ENCODE peak calls at places on chromosomes 7 and 10, in six cellular contexts. X is memory B cell; G is fibroblast of lung; E is stimulated activated CD4-positive, alpha-beta T cell treated with anti-CD3 and anti-CD28 coated beads, Interleukin-2, amount 100 ng/mL, for 48 hours; N is SHP77 treated with DMSO at 0.1 percent for 48 hours; Q is nucleus accumbens. U is an unnamed sample.

GRCh38 chr7:47617131-47617530 is 35.2 kb upstream of the TNS3 start:
- DNase-seq in E (no peak), N (no peak), Q (no peak), G (no peak), X (no peak), U (no peak)

GRCh38 chr10:24034571-24034970 is 174.4 kb upstream of the KIAA1217 start:
- DNase-seq in N (no peak), X (no peak), E (no peak), Q (no peak), G (no peak), U (no peak)

GRCh38 chr10:72337039-72337629 is 17.6 kb downstream of the DNAJB12 start:
- DNase-seq in E (peak), N (no peak), G (peak), X (peak), Q (peak), U (peak)

GRCh38 chr10:23191764-23192395 is at the start of gene PTF1A:
- DNase-seq in E (no peak), X (no peak), G (no peak), N (no peak), Q (no peak), U (no peak)

GRCh38 chr7:22361795-22362194 is 4.8 kb upstream of the RAPGEF5 start:
- DNase-seq in Q (no peak), N (peak), E (no peak), G (peak), X (no peak), U (peak)

GRCh38 chr7:130959743-130960207 is 225.8 kb upstream of the KLF14 start:
- DNase-seq in N (no peak), Q (no peak), G (peak), E (no peak), X (no peak), U (no peak)

GRCh38 chr7:36154255-36155212 is 1.5 kb downstream of the EEPD1 start:
- DNase-seq in Q (peak), N (no peak), G (no peak), E (no peak), X (no peak), U (no peak)

GRCh38 chr7:147145194-147145593 is 1028.6 kb downstream of the CNTNAP2 start:
- DNase-seq in X (no peak), N (no peak), E (no peak), G (no peak), Q (no peak), U (no peak)

GRCh38 chr7:2542924-2543871 is 12.1 kb downstream of the BRAT1 start:
- DNase-seq in X (no peak), G (no peak), Q (no peak), N (no peak), E (no peak), U (no peak)

GRCh38 chr10:132464256-132465192 is 67.5 kb downstream of the PWWP2B start:
- DNase-seq in N (no peak), Q (peak), G (no peak), X (no peak), E (no peak), U (no peak)

GRCh38 chr7:92837214-92837749 is 909 bp upstream of the CDK6 start:
- DNase-seq in N (no peak), G (peak), E (no peak), Q (no peak), X (no peak), U (peak)

GRCh38 chr10:49614242-49615198 is 683 bp downstream of the CHAT start:
- DNase-seq in N (no peak), Q (no peak), X (no peak), E (no peak), G (no peak), U (no peak)

GRCh38 chr10:123603130-123603529 is 63.0 kb upstream of the GPR26 start:
- DNase-seq in G (no peak), E (no peak), Q (no peak), X (no peak), N (no peak), U (no peak)

GRCh38 chr7:39741942-39742623 is 118.7 kb downstream of the RALA start:
- DNase-seq in E (peak), N (no peak), X (peak), Q (no peak), G (peak), U (no peak)

GRCh38 chr10:42933454-42934340 is 143.2 kb upstream of the RET start:
- DNase-seq in X (no peak), N (peak), E (no peak), Q (no peak), G (peak), U (peak)

GRCh38 chr10:63717089-63717715 is 196.0 kb downstream of the REEP3 start:
- DNase-seq in E (no peak), N (no peak), X (no peak), G (no peak), Q (no peak), U (no peak)

GRCh38 chr10:133324198-133324792 is 12.4 kb downstream of the CALY start:
- DNase-seq in E (peak), G (peak), X (no peak), Q (peak), N (peak), U (peak)

GRCh38 chr10:34811968-34812514 is 3.1 kb downstream of the PARD3 start:
- DNase-seq in N (no peak), G (peak), E (no peak), Q (no peak), X (no peak), U (no peak)

GRCh38 chr7:25858562-25859411 is 293.2 kb upstream of the NFE2L3 start:
- DNase-seq in X (no peak), N (no peak), Q (no peak), E (no peak), G (no peak), U (no peak)

GRCh38 chr7:27994639-27995038 is 186.0 kb downstream of the JAZF1 start:
- DNase-seq in Q (no peak), G (peak), E (no peak), N (peak), X (no peak), U (peak)

GRCh38 chr7:81753392-81753791 is 16.5 kb downstream of the HGF start:
- DNase-seq in G (no peak), X (no peak), E (no peak), N (no peak), Q (no peak), U (no peak)

GRCh38 chr10:43679509-43679908 is 30.8 kb upstream of the ZNF32 start:
- DNase-seq in X (no peak), E (no peak), N (no peak), G (peak), Q (peak), U (no peak)

GRCh38 chr7:50610521-50611277 is 45.5 kb upstream of the DDC start:
- DNase-seq in N (no peak), Q (no peak), E (no peak), G (peak), X (no peak), U (peak)

GRCh38 chr10:104707602-104708160 is 66.6 kb downstream of the SORCS3 start:
- DNase-seq in N (no peak), Q (no peak), E (no peak), G (no peak), X (no peak), U (no peak)